ENCODE peak calls at places on chromosomes 11 and 22, in six cellular contexts. N is NB4, J is endothelial cell of umbilical vein, M is HepG2, Z is K562, L is A549. C is an unnamed sample.

GRCh38 chr22:44887941-44888366 is 121.9 kb downstream of the PHF21B start:
- DNase-seq in L (no peak), J (no peak), N (no peak), Z (no peak), M (no peak), C (no peak)

GRCh38 chr22:22924369-22925145 is 36.9 kb downstream of the IGLL5 start:
- DNase-seq in N (no peak), J (no peak), M (no peak), L (no peak), Z (peak), C (no peak)

GRCh38 chr11:19873730-19874129 is 161.1 kb downstream of the NAV2 start:
- DNase-seq in N (no peak), J (no peak), L (no peak), M (no peak), Z (no peak), C (no peak)

GRCh38 chr11:61042961-61043540 is 59.2 kb upstream of the CD5 start:
- DNase-seq in J (no peak), M (no peak), Z (no peak), L (no peak), N (no peak), C (peak)

GRCh38 chr11:30983810-30984441 is 385.6 kb downstream of the DCDC1 start:
- DNase-seq in L (no peak), N (no peak), J (no peak), Z (no peak), M (no peak), C (no peak)

GRCh38 chr11:83156996-83157754 is at the start of gene PCF11:
- DNase-seq in Z (no peak), L (no peak), N (no peak), J (no peak), M (no peak), C (no peak)

GRCh38 chr11:35618497-35619029 is 303 bp downstream of the FJX1 start:
- DNase-seq in J (no peak), Z (peak), M (no peak), N (peak), L (no peak), C (no peak)

GRCh38 chr11:121929581-121929980 is 186.4 kb downstream of the BLID start:
- DNase-seq in M (peak), Z (no peak), J (peak), L (no peak), N (no peak), C (no peak)

GRCh38 chr22:49632199-49633009 is 195.3 kb downstream of the BRD1 start:
- DNase-seq in N (peak), J (peak), Z (no peak), L (peak), M (peak), C (no peak)

GRCh38 chr11:71356280-71356876 is 91.8 kb downstream of the DHCR7 start:
- DNase-seq in M (no peak), J (no peak), Z (no peak), N (no peak), L (no peak), C (no peak)

GRCh38 chr11:133971871-133972270 is 15.1 kb upstream of the IGSF9B start:
- DNase-seq in Z (no peak), N (no peak), J (no peak), M (no peak), L (no peak), C (no peak)

GRCh38 chr22:35378547-35379078 is 2.3 kb upstream of the HMOX1 start:
- DNase-seq in L (no peak), M (peak), Z (no peak), J (no peak), N (no peak), C (no peak)
- TF ChIP-seq MYC in L (no peak), M (no peak), Z (no peak), J (no peak), N (no peak), C (no peak)

GRCh38 chr11:7246179-7246578 is 5.5 kb upstream of the SYT9 start:
- DNase-seq in Z (no peak), L (peak), M (no peak), J (no peak), N (no peak), C (no peak)
- TF ChIP-seq MYC in Z (no peak), L (no peak), M (no peak), J (no peak), N (no peak), C (no peak)

GRCh38 chr11:111018571-111018970 is 227.0 kb upstream of the POU2AF2 start:
- DNase-seq in M (no peak), N (no peak), J (no peak), Z (no peak), L (no peak), C (no peak)
- TF ChIP-seq MYC in M (no peak), N (no peak), J (no peak), Z (no peak), L (no peak), C (no peak)

DNA sequence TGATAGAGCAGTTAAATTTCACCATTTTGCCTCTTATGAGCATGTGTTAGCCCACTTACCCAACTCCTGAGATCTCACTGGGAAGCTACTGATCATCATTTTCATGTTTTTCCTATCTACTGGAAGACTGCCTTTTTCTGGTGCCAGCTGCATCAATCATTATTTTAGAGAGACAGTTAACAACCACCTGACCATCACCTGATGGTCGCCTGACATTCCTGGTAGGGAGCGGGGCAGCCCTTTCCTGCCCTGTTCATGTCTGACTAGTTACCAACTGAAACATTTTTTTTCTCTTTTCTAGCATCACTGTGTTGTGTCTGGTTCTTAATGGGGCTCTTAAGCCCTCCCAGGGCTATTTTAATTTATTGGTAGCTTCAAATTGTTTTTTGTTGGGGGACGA is 20.2 kb upstream of the PATL1 start:
- DNase-seq in Z (no peak), L (no peak), J (no peak), M (no peak), N (no peak), C (no peak)
- TF ChIP-seq MYC in Z (no peak), L (no peak), J (no peak), M (no peak), N (no peak), C (no peak)

GRCh38 chr11:818396-819128 is at the start of gene PNPLA2:
- DNase-seq in J (no peak), Z (no peak), L (peak), N (no peak), M (peak), C (no peak)
- TF ChIP-seq MYC in J (no peak), Z (no peak), L (no peak), N (no peak), M (no peak), C (no peak)

GRCh38 chr11:132456735-132457328 is 1075.5 kb downstream of the OPCML start:
- DNase-seq in J (no peak), N (no peak), M (no peak), Z (no peak), L (no peak), C (no peak)
- TF ChIP-seq MYC in J (no peak), N (no peak), M (no peak), Z (no peak), L (no peak), C (no peak)

GRCh38 chr22:18000441-18001039 is 23.8 kb downstream of the MICAL3 start:
- DNase-seq in L (peak), M (no peak), J (peak), N (peak), Z (no peak), C (no peak)
- TF ChIP-seq MYC in L (no peak), M (no peak), J (no peak), N (no peak), Z (no peak), C (no peak)

GRCh38 chr11:118529584-118530175 is 1.3 kb upstream of the TMEM25 start:
- DNase-seq in N (no peak), J (no peak), M (no peak), Z (no peak), L (no peak), C (no peak)

GRCh38 chr11:118530180-118530682 is 761 bp upstream of the TMEM25 start:
- DNase-seq in M (no peak), J (peak), Z (peak), N (no peak), L (no peak), C (no peak)

GRCh38 chr11:118531597-118532084 is 649 bp downstream of the TMEM25 start:
- DNase-seq in M (peak), N (no peak), J (no peak), Z (no peak), L (no peak), C (no peak)

GRCh38 chr11:118532091-118532490 is 1.1 kb downstream of the TMEM25 start:
- DNase-seq in M (no peak), L (no peak), Z (no peak), N (no peak), J (no peak), C (no peak)

DNA sequence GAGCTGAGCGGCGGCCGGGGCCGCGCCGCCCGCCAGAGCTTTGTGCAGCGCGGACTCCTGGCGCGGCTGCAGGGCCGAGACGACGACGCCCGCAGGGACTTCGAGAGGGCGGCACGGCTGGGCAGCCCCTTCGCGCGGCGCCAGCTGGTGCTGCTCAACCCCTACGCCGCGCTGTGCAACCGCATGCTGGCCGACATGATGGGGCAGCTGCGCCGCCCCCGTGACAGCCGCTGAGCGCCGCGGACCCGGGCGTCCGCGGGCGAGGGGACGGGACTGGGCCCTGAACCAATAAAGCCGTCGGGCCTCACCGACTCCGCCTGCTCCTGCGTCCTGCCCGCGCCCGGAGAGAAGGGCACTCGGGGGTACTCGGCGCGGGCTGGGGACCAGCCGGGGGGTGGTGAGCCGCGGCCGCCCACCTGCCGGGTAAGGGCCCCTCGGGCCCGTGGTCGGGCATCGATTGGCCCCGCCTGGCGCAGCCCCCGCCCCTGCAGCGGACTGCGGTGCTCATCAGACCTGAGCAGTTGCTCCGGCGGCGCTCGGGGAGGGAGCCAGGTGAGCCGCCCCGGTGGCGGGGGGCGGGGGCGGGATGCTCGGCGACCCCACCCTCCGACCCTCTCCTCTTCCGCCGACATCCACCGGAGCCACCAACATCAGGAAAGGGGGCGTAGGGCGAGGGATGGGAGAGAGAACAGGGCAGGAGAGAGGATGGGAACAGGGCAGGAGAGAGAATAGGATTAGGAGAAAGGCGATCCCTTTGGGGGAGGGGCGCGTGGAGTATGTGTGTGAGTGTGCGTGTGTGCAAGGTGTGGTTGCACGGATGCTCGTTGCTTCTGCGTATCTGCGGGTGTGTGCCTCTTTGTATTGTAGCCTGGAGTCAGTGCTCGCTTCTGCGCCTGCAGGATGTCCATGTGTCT is at the start of gene TMEM25:
- DNase-seq in J (peak), Z (peak), M (peak), L (no peak), N (peak), C (no peak)
- TF ChIP-seq MYC in J (no peak), Z (peak), M (peak), L (no peak), N (no peak), C (peak)